ENCODE peak calls at places on chromosomes 2 and 18, in six cellular contexts. Q is GM06990, M is astrocyte of the spinal cord, Z is GM13977, W is hepatocyte, B is B cell. D is an unnamed sample.

GRCh38 chr2:85323351-85323987 is 4.3 kb downstream of the TGOLN2 start:
- DNase-seq in Q (no peak), M (no peak), Z (no peak), W (no peak), B (no peak), D (no peak)

GRCh38 chr2:202695166-202695565 is 60.4 kb downstream of the FAM117B start:
- DNase-seq in Q (no peak), M (no peak), Z (no peak), W (peak), B (no peak), D (no peak)

GRCh38 chr2:239600194-239600593 is 199.4 kb upstream of the HDAC4 start:
- DNase-seq in Q (no peak), M (no peak), Z (no peak), W (no peak), B (no peak), D (no peak)

GRCh38 chr2:53028259-53028658 is 739.3 kb upstream of the CHAC2 start:
- DNase-seq in Q (no peak), M (peak), Z (no peak), W (no peak), B (no peak), D (no peak)

GRCh38 chr2:9770308-9771100 is 72.8 kb upstream of the TAF1B start:
- DNase-seq in Q (no peak), M (peak), Z (peak), W (peak), B (no peak), D (peak)

GRCh38 chr2:925711-926110 is 24.9 kb upstream of the SNTG2 start:
- DNase-seq in Q (no peak), M (no peak), Z (no peak), W (no peak), B (no peak), D (no peak)

GRCh38 chr2:186841940-186842339 is 7.0 kb downstream of the ZSWIM2 start:
- DNase-seq in Q (no peak), M (peak), Z (no peak), W (no peak), B (no peak), D (no peak)

GRCh38 chr2:162100579-162100978 is 26.6 kb upstream of the DPP4 start:
- DNase-seq in Q (no peak), M (no peak), Z (no peak), W (peak), B (no peak), D (no peak)

GRCh38 chr2:20539133-20539719 is 92.4 kb downstream of the RHOB start:
- DNase-seq in Q (no peak), M (no peak), Z (no peak), W (peak), B (no peak), D (no peak)

GRCh38 chr18:48944634-48945033 is 6.1 kb downstream of the SMAD7 start:
- DNase-seq in Q (no peak), M (peak), Z (no peak), W (peak), B (no peak), D (no peak)

GRCh38 chr18:6666286-6666685 is 63.2 kb upstream of the ARHGAP28 start:
- DNase-seq in Q (no peak), M (no peak), Z (no peak), W (no peak), B (no peak), D (no peak)

GRCh38 chr2:29632018-29632417 is 289.4 kb downstream of the ALK start:
- DNase-seq in Q (no peak), M (peak), Z (no peak), W (no peak), B (no peak), D (no peak)

GRCh38 chr2:216619411-216620393 is 13.5 kb upstream of the IGFBP2 start:
- DNase-seq in Q (no peak), M (no peak), Z (no peak), W (peak), B (no peak), D (no peak)

GRCh38 chr2:234178309-234179030 is 128.0 kb downstream of the SPP2 start:
- DNase-seq in Q (no peak), M (peak), Z (no peak), W (peak), B (no peak), D (no peak)

GRCh38 chr2:185738679-185739472 is at the start of gene FSIP2:
- DNase-seq in Q (peak), M (peak), Z (peak), W (peak), B (peak), D (peak)

GRCh38 chr18:63137999-63138448 is 181.5 kb downstream of the BCL2 start:
- DNase-seq in Q (peak), M (no peak), Z (no peak), W (no peak), B (peak), D (no peak)

GRCh38 chr2:197873293-197873701 is 68.9 kb downstream of the PLCL1 start:
- DNase-seq in Q (no peak), M (peak), Z (no peak), W (no peak), B (no peak), D (no peak)

GRCh38 chr2:134771313-134771801 is 52.6 kb upstream of the TMEM163 start:
- DNase-seq in Q (no peak), M (no peak), Z (no peak), W (no peak), B (no peak), D (no peak)

GRCh38 chr2:205984381-205984780 is 101.6 kb downstream of the INO80D start:
- DNase-seq in Q (peak), M (no peak), Z (peak), W (no peak), B (no peak), D (peak)

GRCh38 chr2:140353541-140353940 is 1573.4 kb upstream of the NXPH2 start:
- DNase-seq in Q (no peak), M (peak), Z (no peak), W (no peak), B (no peak), D (no peak)

GRCh38 chr2:114543106-114543806 is 100.8 kb downstream of the DPP10 start:
- DNase-seq in Q (no peak), M (no peak), Z (no peak), W (peak), B (no peak), D (no peak)

GRCh38 chr18:70366174-70366573 is 77.3 kb downstream of the SOCS6 start:
- DNase-seq in Q (no peak), M (no peak), Z (no peak), W (no peak), B (no peak), D (no peak)

GRCh38 chr2:196566969-196567666 is 72.4 kb upstream of the CCDC150 start:
- DNase-seq in Q (no peak), M (peak), Z (no peak), W (no peak), B (no peak), D (no peak)

GRCh38 chr2:149221898-149222297 is 108.5 kb upstream of the LYPD6 start:
- DNase-seq in Q (no peak), M (no peak), Z (no peak), W (no peak), B (no peak), D (no peak)

GRCh38 chr18:14978962-14979535 is 231.1 kb downstream of the ANKRD30B start:
- DNase-seq in Q (no peak), M (peak), Z (no peak), W (no peak), B (no peak), D (no peak)

GRCh38 chr2:65465857-65466256 is 33.5 kb upstream of the SPRED2 start:
- DNase-seq in Q (no peak), M (no peak), Z (no peak), W (no peak), B (no peak), D (no peak)

GRCh38 chr2:170493698-170494097 is 221.4 kb upstream of the SP5 start:
- DNase-seq in Q (no peak), M (peak), Z (no peak), W (no peak), B (no peak), D (no peak)

GRCh38 chr2:201796478-201796865 is 9.9 kb upstream of the CDK15 start:
- DNase-seq in Q (no peak), M (no peak), Z (no peak), W (no peak), B (no peak), D (no peak)

GRCh38 chr2:7508220-7508943 is 591.2 kb downstream of the RNF144A start:
- DNase-seq in Q (no peak), M (no peak), Z (no peak), W (no peak), B (no peak), D (no peak)

GRCh38 chr2:19549821-19550220 is 191.4 kb upstream of the OSR1 start:
- DNase-seq in Q (no peak), M (no peak), Z (no peak), W (no peak), B (no peak), D (no peak)

GRCh38 chr2:70305531-70305930 is 3.7 kb upstream of the FAM136A start:
- DNase-seq in Q (no peak), M (no peak), Z (no peak), W (no peak), B (no peak), D (no peak)

GRCh38 chr2:53969285-53970094 is 1.3 kb downstream of the PSME4 start:
- DNase-seq in Q (peak), M (peak), Z (peak), W (peak), B (no peak), D (peak)

GRCh38 chr2:32697156-32697555 is 69.3 kb downstream of the TTC27 start:
- DNase-seq in Q (no peak), M (peak), Z (no peak), W (no peak), B (no peak), D (no peak)

GRCh38 chr2:207676827-207677354 is 34.5 kb upstream of the CCNYL1 start:
- DNase-seq in Q (peak), M (peak), Z (peak), W (peak), B (no peak), D (no peak)

GRCh38 chr2:178747767-178748166 is 59.5 kb downstream of the TTN start:
- DNase-seq in Q (no peak), M (peak), Z (no peak), W (no peak), B (no peak), D (no peak)

GRCh38 chr18:57627488-57627887 is 5.9 kb upstream of the NARS1 start:
- DNase-seq in Q (no peak), M (peak), Z (no peak), W (no peak), B (no peak), D (no peak)

GRCh38 chr2:240885980-240886565 is 9.9 kb downstream of the MAB21L4 start:
- DNase-seq in Q (no peak), M (no peak), Z (no peak), W (no peak), B (no peak), D (no peak)

GRCh38 chr2:149741646-149742045 is 154.1 kb upstream of the MMADHC start:
- DNase-seq in Q (no peak), M (peak), Z (no peak), W (no peak), B (no peak), D (no peak)

GRCh38 chr18:45254683-45255082 is 360.6 kb upstream of the SLC14A2 start:
- DNase-seq in Q (no peak), M (no peak), Z (no peak), W (no peak), B (no peak), D (no peak)

DNA sequence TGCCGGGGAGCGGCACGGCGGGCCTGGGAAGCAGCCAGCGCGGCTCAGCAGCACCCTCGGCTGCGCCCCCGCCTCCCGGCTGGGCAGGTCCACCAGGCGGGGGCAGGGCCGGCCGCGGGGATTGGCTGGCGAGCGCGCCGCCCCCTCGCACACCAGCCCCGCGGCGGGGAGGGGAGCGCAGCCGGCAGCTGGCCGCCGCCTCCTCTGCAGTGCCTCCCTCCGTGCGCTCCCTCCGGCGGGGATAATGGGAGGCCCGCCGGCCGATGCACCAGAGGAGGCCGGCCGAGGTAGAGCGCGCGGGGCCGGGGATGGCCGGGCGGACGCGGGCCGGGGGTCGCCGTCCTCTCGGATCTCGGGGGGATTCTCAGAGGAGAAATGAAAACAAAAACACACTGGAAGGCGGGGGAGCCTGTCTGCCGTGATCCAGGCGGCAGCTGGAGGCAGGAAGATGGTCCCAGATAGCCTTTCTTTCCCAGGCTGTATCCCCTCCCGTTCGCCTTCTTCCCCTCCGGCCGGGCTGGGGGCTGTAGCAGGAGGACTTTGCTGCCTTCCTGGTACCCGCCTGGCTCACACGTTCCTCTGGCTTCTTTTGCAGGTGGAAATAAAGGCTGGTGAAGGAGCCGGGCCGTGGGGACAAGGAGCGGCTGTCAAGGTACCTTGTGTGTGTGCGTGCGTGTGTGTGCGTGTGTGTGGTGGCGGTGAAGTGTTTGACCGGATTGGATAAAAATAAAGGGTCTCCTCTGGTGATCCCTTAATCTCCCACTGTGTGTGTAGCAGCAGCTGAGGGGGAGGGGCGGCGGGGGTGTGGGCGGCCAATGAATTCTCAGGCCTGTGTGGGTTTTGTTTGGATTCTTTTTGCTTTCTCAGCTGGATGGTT is 18.0 kb downstream of the TET3 start:
- DNase-seq in Q (peak), M (peak), Z (peak), W (peak), B (peak), D (peak)
- TF ChIP-seq CTCF in Q (no peak), M (no peak), Z (no peak), W (peak), B (no peak), D (no peak)

GRCh38 chr2:48444404-48444803 is 85.5 kb upstream of the STON1 start:
- DNase-seq in Q (no peak), M (no peak), Z (no peak), W (no peak), B (no peak), D (no peak)
- TF ChIP-seq CTCF in Q (no peak), M (no peak), Z (no peak), W (no peak), B (no peak), D (no peak)

DNA sequence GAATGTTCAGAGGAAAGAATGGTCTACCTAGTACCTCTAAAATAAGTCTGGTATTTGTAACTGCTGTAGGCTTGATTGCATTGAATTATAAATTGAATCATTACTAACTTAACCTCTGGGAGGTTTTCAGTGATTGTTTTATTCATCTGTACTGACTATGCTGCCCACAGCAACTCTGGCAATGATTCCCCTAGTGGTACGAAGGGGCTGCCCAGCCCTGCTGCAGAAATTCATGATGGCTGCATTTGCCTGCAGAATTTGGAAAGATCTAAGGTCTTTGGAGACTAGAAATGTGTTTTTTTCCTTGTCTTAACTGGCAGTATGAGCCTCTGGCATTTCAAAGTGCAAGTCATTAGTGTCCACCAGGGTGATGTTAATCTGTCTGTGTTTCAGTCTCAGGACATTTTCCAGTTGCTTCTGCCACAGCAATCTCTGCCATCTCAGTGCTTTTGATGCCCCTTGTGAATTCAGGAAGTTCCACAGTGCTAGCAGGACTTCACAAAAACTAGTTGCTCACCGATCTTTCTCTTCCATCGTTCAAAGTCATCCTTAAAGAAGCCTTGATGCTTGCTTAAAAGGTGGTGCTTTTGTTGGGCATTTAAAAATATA is 13.5 kb upstream of the LRPPRC start:
- DNase-seq in Q (no peak), M (no peak), Z (no peak), W (no peak), B (no peak), D (no peak)
- TF ChIP-seq CTCF in Q (no peak), M (no peak), Z (no peak), W (no peak), B (no peak), D (no peak)

GRCh38 chr2:230809677-230810251 is 55.0 kb upstream of the ITM2C start:
- DNase-seq in Q (no peak), M (no peak), Z (no peak), W (no peak), B (no peak), D (no peak)
- TF ChIP-seq CTCF in Q (peak), M (peak), Z (no peak), W (no peak), B (no peak), D (no peak)

GRCh38 chr2:28419003-28419704 is 26.5 kb downstream of the FOSL2 start:
- DNase-seq in Q (no peak), M (peak), Z (peak), W (no peak), B (no peak), D (no peak)
- TF ChIP-seq CTCF in Q (peak), M (no peak), Z (no peak), W (peak), B (no peak), D (peak)

DNA sequence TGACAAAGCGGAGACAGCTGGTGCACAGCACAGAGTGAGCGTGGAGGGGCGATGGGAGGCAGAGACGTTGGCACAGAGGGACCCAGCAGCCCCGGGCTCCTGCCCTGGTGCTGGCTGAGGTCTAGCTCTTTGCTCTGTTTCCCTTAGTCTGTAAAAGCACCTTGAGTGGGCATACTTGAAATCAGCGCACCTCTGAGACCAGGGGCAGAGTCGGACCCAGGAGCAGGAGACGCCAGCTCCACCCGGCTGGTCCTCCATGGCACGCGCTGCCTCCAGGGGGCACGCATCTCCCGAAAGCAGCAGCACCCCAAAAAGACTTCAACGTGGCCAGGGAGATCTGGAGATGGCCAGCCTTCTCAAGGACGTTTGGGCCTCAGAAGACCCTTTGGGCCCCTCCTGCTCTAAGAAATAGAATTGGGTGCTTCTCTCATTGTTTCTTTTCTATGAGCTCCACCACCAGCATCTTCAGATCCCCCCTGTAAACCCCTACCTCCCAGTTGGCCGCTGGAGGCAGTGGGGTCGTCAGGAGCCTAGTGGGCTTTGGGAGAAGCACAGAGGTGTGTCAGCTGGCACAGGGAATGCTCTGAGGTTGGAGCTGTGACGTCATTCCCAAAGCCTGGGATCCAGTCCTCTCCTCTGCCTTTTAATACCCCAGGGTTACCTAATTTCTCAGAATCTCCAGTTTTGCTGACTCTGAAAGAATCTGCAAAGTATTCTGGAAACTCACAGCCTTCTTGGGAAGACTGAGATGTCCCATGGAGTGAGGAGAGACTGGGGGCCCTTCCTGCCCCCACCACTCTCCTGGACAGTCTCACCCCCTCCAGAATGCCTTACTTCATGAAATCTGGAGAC is 58.9 kb downstream of the CIB4 start:
- DNase-seq in Q (no peak), M (no peak), Z (no peak), W (no peak), B (no peak), D (no peak)
- TF ChIP-seq CTCF in Q (no peak), M (no peak), Z (no peak), W (no peak), B (no peak), D (no peak)

GRCh38 chr2:74119912-74120825 is 27.5 kb downstream of the BOLA3 start:
- DNase-seq in Q (peak), M (peak), Z (peak), W (peak), B (peak), D (peak)
- TF ChIP-seq CTCF in Q (peak), M (peak), Z (peak), W (peak), B (peak), D (peak)

DNA sequence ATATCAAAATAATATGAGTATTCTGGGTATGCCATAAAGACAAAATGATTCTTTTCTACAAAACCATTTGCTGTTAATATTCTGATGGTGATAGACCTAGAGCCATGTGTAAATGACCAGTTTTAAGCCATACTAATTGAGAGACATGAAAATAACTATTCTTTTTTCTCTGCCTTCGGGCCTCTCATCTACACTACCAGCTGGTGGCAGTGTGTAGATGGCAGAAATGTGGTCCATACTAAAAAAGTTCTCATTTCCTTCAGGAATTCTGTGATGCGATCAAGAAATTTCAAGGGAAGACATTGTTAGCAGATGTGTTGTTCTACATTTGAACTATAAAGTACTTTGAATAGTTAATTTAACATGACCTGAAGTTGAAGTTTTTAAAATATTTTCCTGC is 485.2 kb downstream of the TRIB2 start:
- DNase-seq in Q (no peak), M (peak), Z (no peak), W (no peak), B (no peak), D (no peak)
- TF ChIP-seq CTCF in Q (peak), M (peak), Z (peak), W (peak), B (no peak), D (peak)

GRCh38 chr2:153165021-153165420 is 313.5 kb downstream of the RPRM start:
- DNase-seq in Q (no peak), M (no peak), Z (no peak), W (no peak), B (no peak), D (no peak)

DNA sequence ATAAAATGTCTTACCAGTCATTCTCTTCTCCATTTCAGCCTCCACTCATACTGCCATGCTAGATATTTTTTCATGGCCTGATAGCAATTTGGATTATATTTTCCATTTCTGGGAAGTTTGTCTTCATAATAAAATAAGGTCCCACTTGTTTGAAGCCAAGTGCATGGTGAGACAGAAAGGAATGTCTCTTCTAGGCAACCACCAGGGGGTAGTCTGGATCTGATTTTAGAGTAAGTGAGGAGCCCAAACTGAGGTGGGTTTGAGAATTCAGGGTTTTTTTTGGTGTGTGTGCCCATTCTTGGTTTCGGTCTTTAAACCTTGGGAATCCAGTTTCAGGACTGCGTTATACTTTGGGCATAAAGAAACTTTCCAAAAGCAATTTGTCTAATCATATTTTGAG is 315.5 kb downstream of the RPRM start:
- DNase-seq in Q (no peak), M (peak), Z (peak), W (peak), B (no peak), D (peak)
- TF ChIP-seq CTCF in Q (peak), M (peak), Z (peak), W (peak), B (no peak), D (peak)

D was measured in GM10248.